ENCODE peak calls at places on chromosomes 13 and 19, in eight cellular contexts. One of them, this sample, is unnamed.
A peak's percentile ranks its signal among the peaks of the same experiment; 100 is the strongest.

GRCh38 chr19:5642204-5642603 is 19.3 kb downstream of the SAFB start:
- DNase-seq in left lung: no peak
- DNase-seq in AG09309: no peak
- DNase-seq in neural crest cell: no peak
- DNase-seq in OCI-LY7: no peak
- DNase-seq in esophagus muscularis mucosa: no peak
- DNase-seq in nephron progenitor cell: no peak
- DNase-seq in dorsolateral prefrontal cortex: no peak
- DNase-seq in this sample: no peak

GRCh38 chr19:54804571-54804970 is 1.2 kb downstream of the KIR2DL4 start:
- DNase-seq in esophagus muscularis mucosa: peak; percentile 5
- DNase-seq in dorsolateral prefrontal cortex: no peak
- DNase-seq in OCI-LY7: no peak
- DNase-seq in AG09309: no peak
- DNase-seq in nephron progenitor cell: no peak
- DNase-seq in left lung: no peak
- DNase-seq in neural crest cell: no peak
- DNase-seq in this sample: no peak

GRCh38 chr13:61954092-61954491 is 538.4 kb upstream of the PCDH20 start:
- DNase-seq in dorsolateral prefrontal cortex: no peak
- DNase-seq in esophagus muscularis mucosa: no peak
- DNase-seq in AG09309: no peak
- DNase-seq in nephron progenitor cell: no peak
- DNase-seq in OCI-LY7: peak; percentile 4
- DNase-seq in neural crest cell: no peak
- DNase-seq in left lung: no peak
- DNase-seq in this sample: no peak

GRCh38 chr13:38680912-38681311 is 6.0 kb upstream of the FREM2 start:
- DNase-seq in AG09309: no peak
- DNase-seq in nephron progenitor cell: no peak
- DNase-seq in dorsolateral prefrontal cortex: no peak
- DNase-seq in esophagus muscularis mucosa: no peak
- DNase-seq in neural crest cell: no peak
- DNase-seq in left lung: no peak
- DNase-seq in OCI-LY7: no peak
- DNase-seq in this sample: no peak

GRCh38 chr13:42894765-42895181 is 97.3 kb downstream of the EPSTI1 start:
- DNase-seq in AG09309: no peak
- DNase-seq in nephron progenitor cell: no peak
- DNase-seq in OCI-LY7: no peak
- DNase-seq in neural crest cell: no peak
- DNase-seq in left lung: no peak
- DNase-seq in esophagus muscularis mucosa: no peak
- DNase-seq in dorsolateral prefrontal cortex: no peak
- DNase-seq in this sample: no peak

GRCh38 chr19:30883071-30883470 is 466.2 kb downstream of the TSHZ3 start:
- DNase-seq in neural crest cell: no peak
- DNase-seq in dorsolateral prefrontal cortex: no peak
- DNase-seq in left lung: no peak
- DNase-seq in esophagus muscularis mucosa: no peak
- DNase-seq in nephron progenitor cell: no peak
- DNase-seq in AG09309: no peak
- DNase-seq in OCI-LY7: no peak
- DNase-seq in this sample: no peak

GRCh38 chr19:47124937-47125668 is 5.5 kb upstream of the SAE1 start:
- DNase-seq in OCI-LY7: peak; percentile 74
- DNase-seq in left lung: no peak
- DNase-seq in esophagus muscularis mucosa: no peak
- DNase-seq in AG09309: no peak
- DNase-seq in nephron progenitor cell: no peak
- DNase-seq in neural crest cell: peak; percentile 12
- DNase-seq in dorsolateral prefrontal cortex: no peak
- DNase-seq in this sample: no peak

GRCh38 chr13:109412232-109412935 is 374.0 kb downstream of the IRS2 start:
- DNase-seq in neural crest cell: peak; percentile 54
- DNase-seq in esophagus muscularis mucosa: no peak
- DNase-seq in nephron progenitor cell: peak; percentile 72
- DNase-seq in AG09309: no peak
- DNase-seq in OCI-LY7: no peak
- DNase-seq in left lung: peak; percentile 83
- DNase-seq in dorsolateral prefrontal cortex: peak; percentile 54
- DNase-seq in this sample: no peak

GRCh38 chr13:40387775-40388174 is 278.7 kb downstream of the FOXO1 start:
- DNase-seq in dorsolateral prefrontal cortex: no peak
- DNase-seq in nephron progenitor cell: no peak
- DNase-seq in neural crest cell: no peak
- DNase-seq in left lung: no peak
- DNase-seq in AG09309: no peak
- DNase-seq in esophagus muscularis mucosa: peak; percentile 55
- DNase-seq in OCI-LY7: no peak
- DNase-seq in this sample: no peak

GRCh38 chr19:28633223-28634030 is 579.5 kb downstream of the UQCRFS1 start:
- DNase-seq in dorsolateral prefrontal cortex: no peak
- DNase-seq in left lung: no peak
- DNase-seq in OCI-LY7: peak; percentile 76
- DNase-seq in neural crest cell: peak; percentile 63
- DNase-seq in AG09309: peak; percentile 39
- DNase-seq in esophagus muscularis mucosa: peak; percentile 75
- DNase-seq in nephron progenitor cell: peak; percentile 68
- DNase-seq in this sample: peak; percentile 70

GRCh38 chr19:28631931-28632330 is 581.0 kb downstream of the UQCRFS1 start:
- DNase-seq in nephron progenitor cell: no peak
- DNase-seq in dorsolateral prefrontal cortex: no peak
- DNase-seq in neural crest cell: no peak
- DNase-seq in esophagus muscularis mucosa: no peak
- DNase-seq in AG09309: no peak
- DNase-seq in left lung: no peak
- DNase-seq in OCI-LY7: peak; percentile 45
- DNase-seq in this sample: no peak

GRCh38 chr19:28634837-28635236 is 578.1 kb downstream of the UQCRFS1 start:
- DNase-seq in left lung: no peak
- DNase-seq in OCI-LY7: no peak
- DNase-seq in esophagus muscularis mucosa: no peak
- DNase-seq in nephron progenitor cell: no peak
- DNase-seq in neural crest cell: no peak
- DNase-seq in dorsolateral prefrontal cortex: no peak
- DNase-seq in AG09309: no peak
- DNase-seq in this sample: no peak

GRCh38 chr19:28632357-28633076 is 580.4 kb downstream of the UQCRFS1 start:
- DNase-seq in esophagus muscularis mucosa: no peak
- DNase-seq in left lung: peak; percentile 67
- DNase-seq in dorsolateral prefrontal cortex: no peak
- DNase-seq in neural crest cell: no peak
- DNase-seq in AG09309: no peak
- DNase-seq in nephron progenitor cell: no peak
- DNase-seq in OCI-LY7: peak; percentile 86
- DNase-seq in this sample: peak; percentile 13

DNA sequence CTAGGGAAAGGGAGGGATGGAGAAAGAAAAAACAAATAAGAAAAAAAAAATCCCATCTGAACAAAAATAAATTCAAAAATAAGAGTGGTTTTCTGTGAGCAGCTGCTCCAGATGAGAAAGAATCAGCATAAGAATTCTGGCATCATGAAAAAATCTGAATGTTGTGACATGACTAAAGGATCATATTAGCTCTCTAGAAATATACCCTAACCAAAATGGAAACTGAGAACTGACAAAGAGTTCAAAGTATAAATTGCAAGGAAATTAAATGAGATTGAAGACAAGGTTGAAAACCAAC is 579.0 kb downstream of the UQCRFS1 start:
- DNase-seq in neural crest cell: no peak
- DNase-seq in dorsolateral prefrontal cortex: no peak
- DNase-seq in left lung: no peak
- DNase-seq in nephron progenitor cell: no peak
- DNase-seq in esophagus muscularis mucosa: no peak
- DNase-seq in AG09309: no peak
- DNase-seq in OCI-LY7: no peak
- DNase-seq in this sample: no peak
- TF ChIP-seq CTCF in neural crest cell: peak; percentile 4
- TF ChIP-seq CTCF in dorsolateral prefrontal cortex: no peak
- TF ChIP-seq CTCF in left lung: no peak
- TF ChIP-seq CTCF in nephron progenitor cell: no peak
- TF ChIP-seq CTCF in esophagus muscularis mucosa: no peak
- TF ChIP-seq CTCF in AG09309: no peak
- TF ChIP-seq CTCF in OCI-LY7: peak; percentile 1
- TF ChIP-seq CTCF in this sample: no peak

DNA sequence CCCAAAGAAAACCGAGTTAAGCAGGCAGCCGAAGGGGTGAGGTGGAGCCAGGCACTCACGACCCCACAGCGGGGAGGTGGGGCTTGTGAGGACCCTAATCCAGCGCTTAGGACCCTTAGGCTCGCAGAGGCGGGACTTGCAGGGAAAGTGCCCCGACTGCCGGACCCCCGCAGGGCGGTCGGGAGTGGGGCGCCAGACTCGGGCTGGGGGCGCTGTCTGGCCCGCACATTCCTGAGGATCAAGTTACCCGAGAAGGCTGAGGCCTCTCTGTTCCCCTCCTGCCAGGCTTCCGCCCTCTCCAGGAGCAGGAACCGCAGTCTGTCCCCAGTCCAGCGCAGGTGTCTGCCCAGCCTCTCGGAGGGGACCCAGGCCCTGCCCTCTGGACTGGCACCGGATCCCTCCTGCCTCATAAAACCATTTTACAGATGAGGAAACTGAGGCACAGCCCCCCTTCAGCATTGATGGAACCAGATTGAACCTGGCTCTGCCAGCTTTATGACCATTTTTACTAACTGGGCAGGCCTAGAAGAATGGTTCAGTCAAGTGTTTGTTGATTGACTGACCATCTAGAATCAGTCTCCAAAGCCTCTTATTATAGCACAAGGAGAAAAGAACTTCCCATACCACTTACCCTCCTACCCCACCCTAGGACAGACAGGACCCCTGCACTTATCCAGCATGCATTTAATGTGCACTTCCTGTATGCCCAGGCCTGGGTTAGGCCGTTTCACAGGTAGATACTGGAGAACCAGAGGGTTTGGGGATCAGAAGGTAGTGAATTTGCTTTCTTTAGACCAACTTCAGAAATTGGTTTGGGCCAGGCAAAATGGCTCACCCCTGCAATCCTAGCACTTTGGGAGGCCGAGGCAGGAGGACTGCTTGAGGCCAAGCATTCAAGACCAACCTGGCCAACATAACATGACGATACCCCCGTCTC is 6.7 kb upstream of the JUND start:
- DNase-seq in nephron progenitor cell: peak; percentile 73
- DNase-seq in OCI-LY7: no peak
- DNase-seq in neural crest cell: no peak
- DNase-seq in AG09309: no peak
- DNase-seq in esophagus muscularis mucosa: no peak
- DNase-seq in dorsolateral prefrontal cortex: no peak
- DNase-seq in left lung: no peak
- DNase-seq in this sample: no peak
- TF ChIP-seq CTCF in nephron progenitor cell: no peak
- TF ChIP-seq CTCF in OCI-LY7: no peak
- TF ChIP-seq CTCF in neural crest cell: no peak
- TF ChIP-seq CTCF in AG09309: no peak
- TF ChIP-seq CTCF in esophagus muscularis mucosa: no peak
- TF ChIP-seq CTCF in dorsolateral prefrontal cortex: no peak
- TF ChIP-seq CTCF in left lung: no peak
- TF ChIP-seq CTCF in this sample: no peak

DNA sequence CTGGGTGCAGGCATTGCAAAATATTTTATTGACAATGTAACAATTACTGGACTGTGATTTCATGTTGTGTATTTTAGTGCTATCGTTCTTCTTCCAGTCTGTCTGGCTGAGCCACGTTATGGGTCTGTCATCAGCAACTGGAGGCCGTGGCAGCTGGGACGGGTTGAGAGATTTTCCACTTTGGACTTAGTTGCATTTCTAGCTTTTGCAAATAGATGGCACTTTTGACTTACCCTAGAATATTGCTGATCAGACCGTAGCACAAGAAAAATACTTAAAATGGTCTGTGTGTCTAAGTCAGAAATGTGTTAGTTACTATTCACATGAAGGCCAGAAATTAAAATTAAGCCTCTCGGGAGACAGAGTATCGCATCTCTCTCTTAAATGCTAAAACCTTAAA is 211.1 kb downstream of the TEX29 start:
- DNase-seq in OCI-LY7: no peak
- DNase-seq in nephron progenitor cell: no peak
- DNase-seq in neural crest cell: no peak
- DNase-seq in dorsolateral prefrontal cortex: no peak
- DNase-seq in esophagus muscularis mucosa: no peak
- DNase-seq in AG09309: no peak
- DNase-seq in left lung: no peak
- DNase-seq in this sample: no peak
- TF ChIP-seq CTCF in OCI-LY7: peak; percentile 14
- TF ChIP-seq CTCF in nephron progenitor cell: no peak
- TF ChIP-seq CTCF in neural crest cell: peak; percentile 60
- TF ChIP-seq CTCF in dorsolateral prefrontal cortex: peak; percentile 62
- TF ChIP-seq CTCF in esophagus muscularis mucosa: peak; percentile 7
- TF ChIP-seq CTCF in AG09309: no peak
- TF ChIP-seq CTCF in left lung: no peak
- TF ChIP-seq CTCF in this sample: no peak

GRCh38 chr19:29119582-29119981 is 93.4 kb downstream of the UQCRFS1 start:
- DNase-seq in left lung: no peak
- DNase-seq in nephron progenitor cell: peak; percentile 38
- DNase-seq in neural crest cell: no peak
- DNase-seq in OCI-LY7: no peak
- DNase-seq in esophagus muscularis mucosa: no peak
- DNase-seq in dorsolateral prefrontal cortex: no peak
- DNase-seq in AG09309: no peak
- DNase-seq in this sample: no peak

GRCh38 chr19:29118384-29118783 is 94.6 kb downstream of the UQCRFS1 start:
- DNase-seq in neural crest cell: no peak
- DNase-seq in nephron progenitor cell: no peak
- DNase-seq in esophagus muscularis mucosa: no peak
- DNase-seq in left lung: no peak
- DNase-seq in OCI-LY7: no peak
- DNase-seq in dorsolateral prefrontal cortex: no peak
- DNase-seq in AG09309: no peak
- DNase-seq in this sample: no peak

GRCh38 chr19:29122185-29122584 is 90.8 kb downstream of the UQCRFS1 start:
- DNase-seq in AG09309: no peak
- DNase-seq in OCI-LY7: no peak
- DNase-seq in esophagus muscularis mucosa: no peak
- DNase-seq in left lung: no peak
- DNase-seq in neural crest cell: no peak
- DNase-seq in nephron progenitor cell: no peak
- DNase-seq in dorsolateral prefrontal cortex: no peak
- DNase-seq in this sample: no peak

GRCh38 chr19:29120471-29120870 is 92.5 kb downstream of the UQCRFS1 start:
- DNase-seq in esophagus muscularis mucosa: no peak
- DNase-seq in left lung: no peak
- DNase-seq in nephron progenitor cell: no peak
- DNase-seq in AG09309: no peak
- DNase-seq in neural crest cell: no peak
- DNase-seq in OCI-LY7: no peak
- DNase-seq in dorsolateral prefrontal cortex: no peak
- DNase-seq in this sample: no peak

DNA sequence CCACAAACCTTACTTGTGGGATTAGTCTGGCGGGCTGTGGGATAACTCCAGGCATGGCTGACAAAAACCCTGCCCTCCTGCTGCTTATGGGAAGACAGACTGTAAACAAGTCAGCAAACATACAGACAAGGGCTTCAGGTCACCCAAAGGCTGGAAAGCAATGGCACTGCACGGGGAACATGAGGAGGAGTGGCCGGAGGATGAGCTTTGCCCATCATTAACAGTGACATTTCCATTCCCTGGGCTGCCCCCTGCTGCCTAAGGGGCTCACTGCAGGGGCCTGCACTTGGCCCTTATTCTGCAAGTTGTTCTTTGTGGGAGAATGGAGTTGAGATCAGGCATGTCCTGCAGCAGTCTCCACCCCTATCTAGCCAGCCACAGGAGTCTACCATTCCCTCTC is 91.3 kb downstream of the UQCRFS1 start:
- DNase-seq in nephron progenitor cell: peak; percentile 50
- DNase-seq in AG09309: no peak
- DNase-seq in OCI-LY7: no peak
- DNase-seq in esophagus muscularis mucosa: no peak
- DNase-seq in left lung: no peak
- DNase-seq in neural crest cell: peak; percentile 53
- DNase-seq in dorsolateral prefrontal cortex: no peak
- DNase-seq in this sample: peak; percentile 14
- TF ChIP-seq CTCF in nephron progenitor cell: peak; percentile 59
- TF ChIP-seq CTCF in AG09309: peak; percentile 67
- TF ChIP-seq CTCF in OCI-LY7: peak; percentile 64
- TF ChIP-seq CTCF in esophagus muscularis mucosa: no peak
- TF ChIP-seq CTCF in left lung: no peak
- TF ChIP-seq CTCF in neural crest cell: peak; percentile 58
- TF ChIP-seq CTCF in dorsolateral prefrontal cortex: no peak
- TF ChIP-seq CTCF in this sample: peak; percentile 36

This sample was measured in activated CD8-positive, alpha-beta T cell treated with anti-CD3 and anti-CD28 coated beads for 36 hours.